ENCODE peak calls at places on chromosomes 7 and 10, in seven cellular contexts. K is Calu3, G is prostate gland, M is retinal pigment epithelial cell, D is endothelial cell, P is esophagus muscularis mucosa, F is AG04450. H is an unnamed sample.

GRCh38 chr10:114261116-114261515 is 22.1 kb downstream of the VWA2 start:
- DNase-seq in K (no peak), D (no peak), G (no peak), P (no peak), F (no peak), M (no peak), H (no peak)

GRCh38 chr7:495326-495725 is 24.3 kb downstream of the PDGFA start:
- DNase-seq in G (no peak), F (no peak), D (no peak), P (no peak), K (no peak), M (no peak), H (no peak)

GRCh38 chr10:131002031-131002861 is 309.3 kb downstream of the TCERG1L start:
- DNase-seq in P (peak), G (no peak), K (no peak), F (no peak), M (no peak), D (no peak), H (no peak)

GRCh38 chr7:95582578-95583293 is 13.6 kb downstream of the PDK4 start:
- DNase-seq in F (no peak), D (no peak), M (no peak), G (no peak), P (no peak), K (no peak), H (no peak)

GRCh38 chr7:102413611-102414010 is 17.4 kb downstream of the PRKRIP1 start:
- DNase-seq in M (no peak), P (no peak), F (no peak), K (no peak), G (no peak), D (no peak), H (no peak)

GRCh38 chr10:32155075-32155516 is 98.9 kb upstream of the KIF5B start:
- DNase-seq in F (no peak), G (no peak), K (no peak), P (no peak), D (no peak), M (no peak), H (no peak)

GRCh38 chr7:95046494-95047240 is 139.3 kb downstream of the PPP1R9A start:
- DNase-seq in G (no peak), M (no peak), P (no peak), F (no peak), K (no peak), D (no peak), H (no peak)

GRCh38 chr10:13993634-13994033 is 337.1 kb downstream of the FRMD4A start:
- DNase-seq in F (no peak), P (no peak), K (no peak), D (no peak), M (no peak), G (no peak), H (no peak)

GRCh38 chr7:17588730-17589129 is 290.3 kb downstream of the AHR start:
- DNase-seq in G (no peak), K (no peak), F (no peak), M (no peak), D (no peak), P (no peak), H (no peak)

GRCh38 chr10:58712136-58712535 is 199.5 kb downstream of the BICC1 start:
- DNase-seq in K (no peak), M (no peak), G (no peak), P (no peak), D (no peak), F (no peak), H (no peak)

GRCh38 chr7:111477462-111478225 is 84.6 kb downstream of the IMMP2L start:
- DNase-seq in K (no peak), F (no peak), G (no peak), M (no peak), D (no peak), P (no peak), H (no peak)

GRCh38 chr7:143327903-143328302 is 12.0 kb downstream of the CLCN1 start:
- DNase-seq in K (no peak), F (no peak), D (no peak), G (no peak), M (no peak), P (no peak), H (no peak)

DNA sequence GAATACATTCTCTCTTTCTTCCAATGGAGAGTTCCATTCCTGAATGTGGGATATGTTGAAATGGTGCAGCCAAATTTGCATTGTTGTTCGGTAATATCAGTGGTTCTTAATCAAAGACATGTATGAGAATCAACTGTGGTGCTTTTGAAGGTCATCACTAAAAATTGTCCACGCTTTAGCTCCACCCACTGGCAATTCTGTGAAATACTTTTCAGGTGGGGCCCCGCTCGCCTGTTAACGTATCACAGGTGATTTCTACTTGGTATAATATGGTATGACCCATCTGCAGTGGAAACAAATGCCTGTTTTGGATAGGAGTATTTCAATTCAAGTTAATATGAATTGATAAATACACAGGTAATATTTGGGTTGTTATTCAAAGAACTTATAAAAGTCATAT is 178.4 kb downstream of the NSUN6 start:
- DNase-seq in P (no peak), D (no peak), M (no peak), F (no peak), K (no peak), G (no peak), H (no peak)
- TF ChIP-seq CTCF in P (peak), D (no peak), M (peak), F (no peak), K (no peak), G (no peak), H (no peak)

GRCh38 chr10:110306452-110306768 is 1.7 kb upstream of the SMNDC1 start:
- DNase-seq in M (no peak), F (no peak), G (no peak), D (no peak), K (no peak), P (no peak), H (no peak)
- TF ChIP-seq CTCF in M (no peak), F (no peak), G (no peak), D (no peak), K (no peak), P (no peak), H (peak)

GRCh38 chr10:49534670-49535381 is 4.1 kb downstream of the ERCC6 start:
- DNase-seq in F (no peak), P (no peak), K (no peak), M (no peak), D (no peak), G (no peak), H (peak)

GRCh38 chr10:49541762-49542161 is 2.8 kb upstream of the ERCC6 start:
- DNase-seq in F (no peak), M (no peak), D (no peak), G (no peak), K (no peak), P (no peak), H (no peak)

GRCh38 chr10:49542353-49542752 is 3.4 kb upstream of the ERCC6 start:
- DNase-seq in K (no peak), M (no peak), D (no peak), P (no peak), F (no peak), G (no peak), H (no peak)

GRCh38 chr10:49539320-49539885 is 482 bp upstream of the ERCC6 start:
- DNase-seq in P (no peak), D (peak), K (peak), G (peak), F (no peak), M (no peak), H (no peak)

DNA sequence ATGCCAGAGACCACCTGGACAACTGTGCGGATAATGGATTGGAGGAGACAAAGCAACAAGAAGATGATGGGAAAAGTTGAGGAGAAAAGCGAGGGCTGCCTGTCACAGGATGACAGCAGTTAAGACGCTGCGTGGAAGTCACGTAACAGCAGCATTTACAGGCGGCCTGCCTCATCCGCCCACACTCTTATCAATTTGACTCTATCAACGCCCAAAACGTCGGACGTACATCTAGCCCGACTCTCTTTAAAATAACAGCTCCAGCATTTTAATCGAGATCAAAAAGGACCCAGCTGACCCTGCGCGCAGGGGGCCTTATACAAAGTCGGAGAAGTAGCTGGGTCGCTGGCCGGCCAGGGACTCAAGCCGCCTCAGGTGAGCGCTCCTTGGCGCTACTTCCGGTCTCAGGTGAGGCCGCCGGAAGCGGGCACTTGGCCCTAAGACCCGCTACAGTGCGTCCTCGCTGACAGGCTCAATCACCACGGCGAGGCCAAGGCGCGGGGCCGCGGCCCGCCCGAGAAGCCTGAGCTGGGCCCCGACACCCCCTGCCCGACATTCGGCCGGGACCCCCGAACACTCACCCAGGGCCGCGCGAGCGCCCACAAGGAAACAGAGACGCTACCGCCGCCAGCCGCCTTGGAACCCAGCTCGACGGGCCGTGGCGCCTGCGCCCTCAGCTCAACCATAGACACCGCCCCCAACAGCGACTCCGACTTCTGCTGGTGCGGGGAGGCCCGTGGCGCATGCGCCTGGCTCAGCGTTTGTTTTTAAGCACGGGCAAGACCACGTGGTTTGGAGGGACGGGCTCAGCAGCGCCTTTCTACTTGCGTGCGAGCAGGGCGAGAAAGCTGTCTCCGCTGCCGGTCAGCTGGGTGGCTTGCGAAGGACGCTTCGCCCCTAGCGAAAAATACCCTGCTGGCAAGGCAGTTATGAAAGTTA is at the start of gene ERCC6:
- DNase-seq in G (peak), P (peak), M (peak), D (peak), K (peak), F (peak), H (peak)
- TF ChIP-seq CTCF in G (peak), P (no peak), M (no peak), D (no peak), K (no peak), F (no peak), H (no peak)

DNA sequence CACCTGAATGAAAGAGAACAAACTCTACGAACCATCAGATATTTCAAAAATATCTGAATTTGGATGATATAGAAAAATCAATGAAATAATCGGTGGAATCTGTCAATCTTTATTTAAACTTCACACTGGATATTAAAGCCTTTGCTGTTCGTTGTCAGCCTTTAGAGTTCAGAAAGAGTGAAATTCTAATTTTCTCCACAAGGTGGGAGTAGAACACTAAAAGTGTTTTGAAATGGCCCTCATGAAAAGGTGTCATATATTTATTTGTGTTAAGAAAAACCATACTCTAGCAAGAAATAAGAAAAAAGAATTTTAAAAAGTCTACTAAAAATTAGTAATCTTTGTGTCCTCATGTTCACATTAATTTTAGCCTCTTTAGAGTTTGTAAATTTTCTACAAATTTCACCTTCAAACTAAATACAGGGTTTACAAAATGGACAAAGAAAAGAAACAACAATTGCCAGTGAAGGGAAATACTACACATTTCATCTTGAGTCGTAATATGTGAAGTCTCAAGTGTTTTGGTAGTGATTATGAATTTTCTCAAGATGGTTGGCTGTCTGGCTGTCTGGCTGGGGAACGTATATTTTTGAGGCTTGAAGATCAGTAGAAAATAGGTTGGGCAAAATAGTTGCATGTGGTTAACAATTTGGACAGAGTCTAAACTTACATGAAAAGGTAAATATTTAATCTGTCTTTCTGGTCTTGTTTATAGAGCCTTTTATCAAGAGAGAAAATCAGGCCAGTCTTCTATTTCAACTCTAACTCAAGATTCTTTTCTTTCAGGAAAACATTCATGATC is 43.7 kb downstream of the DNAJB9 start:
- DNase-seq in K (no peak), G (no peak), P (no peak), M (no peak), D (no peak), F (no peak), H (no peak)
- TF ChIP-seq CTCF in K (peak), G (peak), P (peak), M (peak), D (peak), F (peak), H (peak)

GRCh38 chr7:107982918-107983389 is 20.0 kb downstream of the LAMB1 start:
- DNase-seq in K (no peak), D (no peak), G (peak), F (no peak), M (no peak), P (no peak), H (no peak)
- TF ChIP-seq CTCF in K (no peak), D (peak), G (no peak), F (peak), M (peak), P (peak), H (no peak)

DNA sequence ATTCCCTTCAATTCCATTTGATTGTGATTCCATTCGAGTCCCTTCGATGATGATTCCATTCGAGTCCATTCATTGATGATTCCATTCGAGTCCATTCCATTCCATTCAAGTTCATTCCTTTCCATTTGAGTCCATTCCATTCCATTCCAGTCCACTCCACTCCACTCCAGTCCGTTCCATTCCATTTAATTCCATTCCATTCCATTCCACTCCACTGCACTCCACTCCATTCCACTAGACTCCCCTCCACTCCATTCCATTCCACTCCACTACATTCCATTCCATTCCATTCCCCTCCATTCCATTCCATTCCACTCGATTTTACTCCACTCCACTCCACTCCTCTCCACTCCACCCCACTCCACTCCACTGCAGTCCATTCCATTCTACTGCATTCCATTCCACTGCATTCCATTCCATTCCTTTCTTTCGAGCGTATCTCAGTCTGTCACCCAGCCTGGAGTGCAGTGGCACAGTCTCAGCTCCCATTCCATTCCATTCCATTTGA is 115.7 kb downstream of the ZNF92 start:
- DNase-seq in F (no peak), G (no peak), P (no peak), D (no peak), M (no peak), K (no peak), H (no peak)
- TF ChIP-seq CTCF in F (no peak), G (no peak), P (no peak), D (no peak), M (no peak), K (no peak), H (no peak)

GRCh38 chr10:112456533-112456932 is 9.5 kb downstream of the VTI1A start:
- DNase-seq in M (no peak), G (no peak), F (no peak), D (no peak), K (no peak), P (no peak), H (peak)
- TF ChIP-seq CTCF in M (no peak), G (no peak), F (no peak), D (peak), K (no peak), P (no peak), H (peak)

GRCh38 chr10:15457382-15457781 is 86.3 kb upstream of the FAM171A1 start:
- DNase-seq in M (no peak), F (no peak), D (no peak), P (no peak), K (no peak), G (no peak), H (no peak)

GRCh38 chr10:15459218-15459617 is 88.1 kb upstream of the FAM171A1 start:
- DNase-seq in G (no peak), K (no peak), P (no peak), M (no peak), D (no peak), F (no peak), H (no peak)

GRCh38 chr10:15462253-15462885 is 91.3 kb upstream of the FAM171A1 start:
- DNase-seq in G (no peak), M (no peak), K (no peak), D (no peak), P (no peak), F (no peak), H (no peak)

GRCh38 chr10:15460661-15461060 is 89.6 kb upstream of the FAM171A1 start:
- DNase-seq in K (no peak), D (no peak), P (no peak), G (no peak), M (no peak), F (no peak), H (no peak)

GRCh38 chr10:15461353-15462108 is 90.4 kb upstream of the FAM171A1 start:
- DNase-seq in M (no peak), G (no peak), D (no peak), P (no peak), F (no peak), K (peak), H (no peak)
- TF ChIP-seq CTCF in M (no peak), G (peak), D (no peak), P (peak), F (peak), K (no peak), H (no peak)

GRCh38 chr7:65397730-65398142 is 24.1 kb downstream of the ZNF92 start:
- DNase-seq in D (no peak), K (no peak), G (no peak), P (peak), M (peak), F (no peak), H (no peak)
- TF ChIP-seq CTCF in D (no peak), K (no peak), G (no peak), P (no peak), M (peak), F (no peak), H (no peak)

GRCh38 chr7:156654511-156655231 is 14.1 kb downstream of the RNF32 start:
- DNase-seq in P (no peak), M (no peak), D (no peak), K (no peak), G (no peak), F (no peak), H (no peak)

GRCh38 chr7:156652886-156653568 is 12.5 kb downstream of the RNF32 start:
- DNase-seq in G (no peak), D (no peak), P (no peak), M (no peak), F (no peak), K (no peak), H (no peak)

GRCh38 chr7:156655232-156655628 is 14.7 kb downstream of the RNF32 start:
- DNase-seq in P (no peak), M (no peak), K (no peak), F (no peak), D (no peak), G (no peak), H (no peak)

GRCh38 chr7:156651472-156651871 is 10.9 kb downstream of the RNF32 start:
- DNase-seq in M (no peak), D (no peak), K (no peak), G (no peak), P (no peak), F (no peak), H (no peak)

DNA sequence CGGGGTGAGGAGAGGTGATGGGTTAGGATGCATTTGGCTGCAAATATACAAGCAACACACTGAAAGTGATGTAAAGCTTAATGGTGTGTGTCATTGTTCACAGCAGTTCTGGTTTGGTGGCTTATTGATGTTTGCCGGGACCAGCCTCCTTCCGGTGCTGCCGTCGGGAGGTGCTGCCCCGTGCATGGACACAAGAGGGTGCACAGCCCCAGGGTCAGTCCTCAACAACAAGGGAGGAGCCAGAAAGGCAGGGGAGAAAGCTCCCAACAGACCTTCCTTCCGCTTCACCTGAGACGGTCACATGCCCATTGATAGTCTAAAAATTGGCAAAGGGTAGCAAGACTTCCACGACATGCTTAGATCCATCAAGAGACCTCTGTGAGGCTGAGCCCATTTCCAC is 9.5 kb downstream of the RNF32 start:
- DNase-seq in M (no peak), K (peak), G (no peak), P (no peak), F (no peak), D (peak), H (peak)
- TF ChIP-seq CTCF in M (peak), K (no peak), G (peak), P (no peak), F (peak), D (no peak), H (peak)

H was measured in activated CD8-positive, alpha-beta T cell treated with anti-CD3 and anti-CD28 coated beads for 36 hours.